ENCODE peak calls at places on chromosomes 7 and 10, in six cellular contexts. One of them, this sample, is unnamed.

GRCh38 chr7:19619122-19619521 is 89.7 kb downstream of the POLR1F start:
- DNase-seq in IMR-90: no peak
- DNase-seq in H9: no peak
- DNase-seq in mesenchymal stem cell: no peak
- DNase-seq in H1: no peak
- DNase-seq in mesendoderm: peak; percentile 14
- DNase-seq in this sample: no peak

GRCh38 chr10:19572056-19572455 is 244.2 kb upstream of the PLXDC2 start:
- DNase-seq in IMR-90: no peak
- DNase-seq in H9: no peak
- DNase-seq in mesenchymal stem cell: peak; percentile 61
- DNase-seq in H1: no peak
- DNase-seq in mesendoderm: no peak
- DNase-seq in this sample: no peak

GRCh38 chr10:49264177-49264677 is 34.7 kb upstream of the C10orf71 start:
- DNase-seq in IMR-90: no peak
- DNase-seq in H9: no peak
- DNase-seq in mesenchymal stem cell: no peak
- DNase-seq in H1: no peak
- DNase-seq in mesendoderm: no peak
- DNase-seq in this sample: no peak

GRCh38 chr10:128091636-128092210 is 34.5 kb downstream of the MKI67 start:
- DNase-seq in IMR-90: no peak
- DNase-seq in H9: peak; percentile 80
- DNase-seq in mesenchymal stem cell: no peak
- DNase-seq in H1: peak; percentile 17
- DNase-seq in mesendoderm: peak; percentile 63
- DNase-seq in this sample: no peak

GRCh38 chr10:1050555-1050954 is 1.6 kb upstream of the IDI1 start:
- DNase-seq in IMR-90: no peak
- DNase-seq in H9: peak; percentile 62
- DNase-seq in mesenchymal stem cell: peak; percentile 32
- DNase-seq in H1: no peak
- DNase-seq in mesendoderm: peak; percentile 73
- DNase-seq in this sample: no peak

GRCh38 chr10:22250897-22251605 is 33.2 kb upstream of the EBLN1 start:
- DNase-seq in IMR-90: no peak
- DNase-seq in H9: no peak
- DNase-seq in mesenchymal stem cell: peak; percentile 6
- DNase-seq in H1: no peak
- DNase-seq in mesendoderm: no peak
- DNase-seq in this sample: no peak

GRCh38 chr7:90483236-90483635 is 13.8 kb downstream of the PTTG1IP2 start:
- DNase-seq in IMR-90: no peak
- DNase-seq in H9: no peak
- DNase-seq in mesenchymal stem cell: no peak
- DNase-seq in H1: no peak
- DNase-seq in mesendoderm: no peak
- DNase-seq in this sample: no peak

GRCh38 chr10:87915406-87915805 is 52.0 kb downstream of the PTEN start:
- DNase-seq in IMR-90: no peak
- DNase-seq in H9: peak; percentile 71
- DNase-seq in mesenchymal stem cell: no peak
- DNase-seq in H1: peak; percentile 33
- DNase-seq in mesendoderm: peak; percentile 91
- DNase-seq in this sample: peak; percentile 46

GRCh38 chr7:85078181-85078580 is 108.7 kb downstream of the SEMA3D start:
- DNase-seq in IMR-90: no peak
- DNase-seq in H9: no peak
- DNase-seq in mesenchymal stem cell: no peak
- DNase-seq in H1: no peak
- DNase-seq in mesendoderm: no peak
- DNase-seq in this sample: no peak

GRCh38 chr7:46006723-46007122 is 85.7 kb upstream of the IGFBP3 start:
- DNase-seq in IMR-90: no peak
- DNase-seq in H9: no peak
- DNase-seq in mesenchymal stem cell: no peak
- DNase-seq in H1: no peak
- DNase-seq in mesendoderm: no peak
- DNase-seq in this sample: no peak
- H2BK15ac ChIP-seq in IMR-90: no peak overlapping the region
- H2BK15ac ChIP-seq in H9: no peak overlapping the region
- H2BK15ac ChIP-seq in mesenchymal stem cell: no peak overlapping the region
- H2BK15ac ChIP-seq in H1: no peak overlapping the region
- H2BK15ac ChIP-seq in mesendoderm: no peak overlapping the region
- H2BK15ac ChIP-seq in this sample: no peak overlapping the region

GRCh38 chr7:107972075-107972482 is 30.9 kb downstream of the LAMB1 start:
- DNase-seq in IMR-90: peak; percentile 76
- DNase-seq in H9: no peak
- DNase-seq in mesenchymal stem cell: peak; percentile 92
- DNase-seq in H1: no peak
- DNase-seq in mesendoderm: no peak
- DNase-seq in this sample: no peak

GRCh38 chr7:107971613-107972012 is 31.3 kb downstream of the LAMB1 start:
- DNase-seq in IMR-90: peak; percentile 20
- DNase-seq in H9: no peak
- DNase-seq in mesenchymal stem cell: no peak
- DNase-seq in H1: no peak
- DNase-seq in mesendoderm: no peak
- DNase-seq in this sample: no peak

GRCh38 chr7:107971100-107971499 is 31.9 kb downstream of the LAMB1 start:
- DNase-seq in IMR-90: no peak
- DNase-seq in H9: no peak
- DNase-seq in mesenchymal stem cell: no peak
- DNase-seq in H1: no peak
- DNase-seq in mesendoderm: no peak
- DNase-seq in this sample: no peak

GRCh38 chr7:107968449-107968848 is 34.5 kb downstream of the LAMB1 start:
- DNase-seq in IMR-90: no peak
- DNase-seq in H9: no peak
- DNase-seq in mesenchymal stem cell: no peak
- DNase-seq in H1: no peak
- DNase-seq in mesendoderm: no peak
- DNase-seq in this sample: no peak

DNA sequence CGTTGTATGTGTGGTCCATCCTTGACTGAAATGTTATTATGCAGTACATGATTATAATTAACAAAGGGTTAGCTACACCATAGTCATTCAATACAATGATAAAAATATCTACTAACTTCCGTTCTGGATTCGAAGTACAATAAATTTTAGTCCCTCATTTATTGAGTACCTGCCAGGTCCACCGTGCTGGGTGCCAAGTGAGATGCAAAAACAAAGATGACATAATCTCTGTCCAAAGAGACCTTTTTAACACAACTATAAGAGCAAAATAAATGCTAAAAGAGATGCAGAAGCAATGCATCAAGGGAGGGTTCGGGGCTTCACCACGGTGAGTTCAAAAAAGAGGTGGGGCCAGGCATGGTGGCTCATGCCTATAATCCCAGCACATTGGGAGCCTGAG is 33.1 kb downstream of the LAMB1 start:
- DNase-seq in IMR-90: no peak
- DNase-seq in H9: no peak
- DNase-seq in mesenchymal stem cell: no peak
- DNase-seq in H1: no peak
- DNase-seq in mesendoderm: no peak
- DNase-seq in this sample: no peak
- H2BK15ac ChIP-seq in IMR-90: no peak overlapping the region
- H2BK15ac ChIP-seq in H9: no peak overlapping the region
- H2BK15ac ChIP-seq in mesenchymal stem cell: no peak overlapping the region
- H2BK15ac ChIP-seq in H1: no peak overlapping the region
- H2BK15ac ChIP-seq in mesendoderm: no peak overlapping the region
- H2BK15ac ChIP-seq in this sample: no peak overlapping the region

GRCh38 chr10:113410618-113411017 is 142.2 kb upstream of the HABP2 start:
- DNase-seq in IMR-90: no peak
- DNase-seq in H9: no peak
- DNase-seq in mesenchymal stem cell: no peak
- DNase-seq in H1: no peak
- DNase-seq in mesendoderm: peak; percentile 68
- DNase-seq in this sample: no peak

GRCh38 chr10:113412161-113412560 is 140.7 kb upstream of the HABP2 start:
- DNase-seq in IMR-90: no peak
- DNase-seq in H9: no peak
- DNase-seq in mesenchymal stem cell: no peak
- DNase-seq in H1: no peak
- DNase-seq in mesendoderm: no peak
- DNase-seq in this sample: no peak

GRCh38 chr10:113414481-113414990 is 138.3 kb upstream of the HABP2 start:
- DNase-seq in IMR-90: no peak
- DNase-seq in H9: no peak
- DNase-seq in mesenchymal stem cell: no peak
- DNase-seq in H1: no peak
- DNase-seq in mesendoderm: no peak
- DNase-seq in this sample: no peak

GRCh38 chr10:113409147-113409546 is 143.7 kb upstream of the HABP2 start:
- DNase-seq in IMR-90: no peak
- DNase-seq in H9: no peak
- DNase-seq in mesenchymal stem cell: no peak
- DNase-seq in H1: no peak
- DNase-seq in mesendoderm: no peak
- DNase-seq in this sample: no peak

GRCh38 chr10:113411456-113411855 is 141.4 kb upstream of the HABP2 start:
- DNase-seq in IMR-90: no peak
- DNase-seq in H9: no peak
- DNase-seq in mesenchymal stem cell: no peak
- DNase-seq in H1: no peak
- DNase-seq in mesendoderm: peak; percentile 60
- DNase-seq in this sample: no peak
- H2BK15ac ChIP-seq in IMR-90: no peak overlapping the region
- H2BK15ac ChIP-seq in H9: no peak overlapping the region
- H2BK15ac ChIP-seq in mesenchymal stem cell: no peak overlapping the region
- H2BK15ac ChIP-seq in H1: no peak overlapping the region
- H2BK15ac ChIP-seq in mesendoderm: no peak overlapping the region
- H2BK15ac ChIP-seq in this sample: no peak overlapping the region

DNA sequence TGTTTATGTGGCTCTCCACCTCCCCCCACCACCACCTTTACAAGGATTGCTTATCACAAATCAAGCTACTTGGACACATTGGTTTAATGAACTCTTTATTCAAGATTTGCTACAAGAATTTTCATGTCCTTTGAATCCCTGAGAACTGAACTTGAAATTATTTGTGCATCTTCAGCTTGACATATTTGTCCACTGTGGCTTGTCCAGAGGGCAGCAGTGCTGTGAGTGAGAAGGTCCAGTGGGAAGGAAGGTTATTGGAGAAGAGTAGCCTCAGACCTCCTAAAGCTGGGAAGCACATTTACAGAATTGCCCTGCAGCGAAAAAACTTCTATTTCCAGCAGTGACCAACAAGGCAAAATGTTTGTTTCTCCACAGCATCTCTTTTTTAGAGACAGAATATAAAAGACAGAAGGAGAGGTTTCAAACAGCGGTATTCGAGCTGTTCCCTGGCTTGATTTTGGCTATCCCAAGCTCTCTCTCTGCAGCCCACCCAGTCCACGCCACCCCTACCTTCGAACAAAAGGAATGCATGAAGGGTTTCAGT is 2.2 kb upstream of the HOXA11 start:
- DNase-seq in IMR-90: no peak
- DNase-seq in H9: no peak
- DNase-seq in mesenchymal stem cell: no peak
- DNase-seq in H1: no peak
- DNase-seq in mesendoderm: no peak
- DNase-seq in this sample: no peak
- H2BK15ac ChIP-seq in IMR-90: no peak overlapping the region
- H2BK15ac ChIP-seq in H9: no peak overlapping the region
- H2BK15ac ChIP-seq in mesenchymal stem cell: no peak overlapping the region
- H2BK15ac ChIP-seq in H1: no peak overlapping the region
- H2BK15ac ChIP-seq in mesendoderm: no peak overlapping the region
- H2BK15ac ChIP-seq in this sample: no peak overlapping the region

GRCh38 chr7:11607676-11608075 is 224.3 kb downstream of the THSD7A start:
- DNase-seq in IMR-90: no peak
- DNase-seq in H9: no peak
- DNase-seq in mesenchymal stem cell: no peak
- DNase-seq in H1: no peak
- DNase-seq in mesendoderm: no peak
- DNase-seq in this sample: no peak
- H2BK15ac ChIP-seq in IMR-90: no peak overlapping the region
- H2BK15ac ChIP-seq in H9: no peak overlapping the region
- H2BK15ac ChIP-seq in mesenchymal stem cell: no peak overlapping the region
- H2BK15ac ChIP-seq in H1: no peak overlapping the region
- H2BK15ac ChIP-seq in mesendoderm: no peak overlapping the region
- H2BK15ac ChIP-seq in this sample: no peak overlapping the region

GRCh38 chr10:60848126-60848525 is 69.8 kb downstream of the CDK1 start:
- DNase-seq in IMR-90: peak; percentile 52
- DNase-seq in H9: no peak
- DNase-seq in mesenchymal stem cell: peak; percentile 72
- DNase-seq in H1: no peak
- DNase-seq in mesendoderm: no peak
- DNase-seq in this sample: no peak
- H2BK15ac ChIP-seq in IMR-90: peak overlapping the region; percentile 19
- H2BK15ac ChIP-seq in H9: no peak overlapping the region
- H2BK15ac ChIP-seq in mesenchymal stem cell: no peak overlapping the region
- H2BK15ac ChIP-seq in H1: no peak overlapping the region
- H2BK15ac ChIP-seq in mesendoderm: no peak overlapping the region
- H2BK15ac ChIP-seq in this sample: no peak overlapping the region

DNA sequence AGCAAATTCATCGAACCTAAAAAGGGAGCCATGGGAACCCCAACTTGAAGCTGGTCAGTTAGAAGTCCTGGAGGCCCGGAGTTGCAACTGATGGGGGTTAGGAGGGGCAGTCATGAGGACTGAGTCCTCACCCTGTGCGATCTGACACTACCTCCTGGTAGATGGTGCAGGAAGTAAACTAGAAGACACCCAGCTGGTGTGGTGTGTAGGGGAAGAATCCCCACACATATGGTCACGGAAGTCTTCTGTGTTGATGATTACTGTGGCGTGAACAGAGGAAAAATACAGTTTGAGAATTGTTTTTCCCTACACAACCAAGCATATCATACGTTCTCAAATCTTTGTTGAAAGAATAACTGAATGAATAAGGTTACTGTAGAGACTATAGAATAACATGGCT is 164.6 kb upstream of the KCTD7 start:
- DNase-seq in IMR-90: no peak
- DNase-seq in H9: no peak
- DNase-seq in mesenchymal stem cell: no peak
- DNase-seq in H1: no peak
- DNase-seq in mesendoderm: no peak
- DNase-seq in this sample: no peak
- H2BK15ac ChIP-seq in IMR-90: no peak overlapping the region
- H2BK15ac ChIP-seq in H9: no peak overlapping the region
- H2BK15ac ChIP-seq in mesenchymal stem cell: no peak overlapping the region
- H2BK15ac ChIP-seq in H1: no peak overlapping the region
- H2BK15ac ChIP-seq in mesendoderm: no peak overlapping the region
- H2BK15ac ChIP-seq in this sample: no peak overlapping the region

DNA sequence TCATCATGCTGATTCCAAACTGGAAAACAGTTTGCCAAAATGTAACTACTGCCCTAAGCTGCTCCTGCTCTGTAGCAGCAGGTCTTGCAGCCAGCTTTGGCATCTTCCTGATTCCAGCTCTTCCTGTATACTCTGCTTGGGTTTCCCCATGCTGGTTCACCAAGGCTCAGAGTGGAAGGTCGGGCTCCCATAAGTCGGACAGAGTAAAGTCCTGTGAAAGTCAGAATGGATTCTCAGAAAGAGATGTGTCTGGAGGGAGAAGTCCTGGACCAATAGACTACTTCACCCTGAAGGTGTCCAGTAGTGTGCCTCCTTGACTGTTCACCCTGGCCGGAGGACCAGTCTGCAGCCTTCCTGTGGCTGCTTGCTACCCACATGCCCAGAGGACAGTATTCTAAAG is 93.8 kb downstream of the STRA8 start:
- DNase-seq in IMR-90: no peak
- DNase-seq in H9: no peak
- DNase-seq in mesenchymal stem cell: no peak
- DNase-seq in H1: no peak
- DNase-seq in mesendoderm: no peak
- DNase-seq in this sample: no peak
- H2BK15ac ChIP-seq in IMR-90: no peak overlapping the region
- H2BK15ac ChIP-seq in H9: no peak overlapping the region
- H2BK15ac ChIP-seq in mesenchymal stem cell: no peak overlapping the region
- H2BK15ac ChIP-seq in H1: no peak overlapping the region
- H2BK15ac ChIP-seq in mesendoderm: no peak overlapping the region
- H2BK15ac ChIP-seq in this sample: no peak overlapping the region

This sample was measured in neuronal stem cell.